ENCODE peak calls at places on chromosomes 1 and 21, in four cellular contexts. V, S, U and L are unnamed samples. For H3K27me3, H3K4me1 and H3K36me3, the result is how much of the 10 kb centered on the place peaks cover.

GRCh38 chr1:2233997-2234761 is 6.1 kb downstream of the SKI start:
- DNase-seq in U (no peak), V (no peak), S (peak), L (peak)

GRCh38 chr1:77126309-77126708 is 92.9 kb downstream of the PIGK start:
- DNase-seq in U (peak), V (peak), S (no peak), L (peak)

GRCh38 chr1:178693368-178693767 is 31.7 kb upstream of the RALGPS2 start:
- DNase-seq in S (no peak), V (no peak), U (peak), L (no peak)

GRCh38 chr1:32372149-32372756 is 9.9 kb downstream of the TSSK3 start:
- DNase-seq in V (no peak), S (no peak), U (no peak), L (peak)

GRCh38 chr1:117189726-117190125 is 21.0 kb downstream of the VTCN1 start:
- DNase-seq in V (no peak), S (no peak), U (no peak), L (no peak)

GRCh38 chr1:78078358-78078757 is 32.6 kb downstream of the GIPC2 start:
- DNase-seq in U (no peak), S (no peak), V (no peak), L (no peak)

GRCh38 chr21:46567348-46567747 is 37.5 kb downstream of the S100B start:
- DNase-seq in V (no peak), U (no peak), S (no peak), L (no peak)

GRCh38 chr1:203168991-203169390 is 6.6 kb downstream of the MYBPH start:
- DNase-seq in S (no peak), V (no peak), U (no peak), L (no peak)

DNA sequence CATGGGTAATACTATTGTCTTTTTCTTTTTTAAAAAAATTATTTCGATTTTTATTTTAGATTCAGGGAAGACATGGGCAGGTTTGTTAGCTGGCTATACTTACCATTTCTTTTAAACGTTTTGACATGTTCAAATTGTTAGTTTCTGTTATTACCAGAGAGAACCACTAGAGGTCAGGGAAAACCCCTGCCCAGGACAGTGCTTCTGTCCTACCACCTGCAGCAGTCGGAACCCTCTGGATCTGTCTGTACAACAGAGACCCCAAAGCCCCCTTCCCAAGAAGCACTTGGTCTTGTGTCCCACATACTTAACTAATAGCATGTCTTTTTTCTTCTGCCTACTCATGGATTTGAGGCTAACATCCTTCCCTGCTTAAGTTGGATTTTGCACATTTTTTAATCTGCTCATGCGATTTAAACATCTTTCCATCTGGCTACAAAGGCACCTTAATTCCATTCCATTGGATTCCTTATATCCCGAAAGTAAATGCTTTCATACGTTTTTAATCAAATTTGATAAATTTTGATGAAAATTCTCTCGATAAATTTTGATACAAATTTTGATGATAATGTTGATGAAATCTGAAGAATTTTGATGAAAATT is 10.0 kb upstream of the C1orf115 start:
- DNase-seq in U (peak), V (peak), S (no peak), L (peak)
- H3K27me3 ChIP-seq in U (under half), V (under half), S (under half), L (under half)

GRCh38 chr1:233057836-233058235 is 107.4 kb downstream of the NTPCR start:
- DNase-seq in V (no peak), U (no peak), S (no peak), L (no peak)
- H3K4me1 ChIP-seq in V (under half), U (under half), S (under half), L (under half)

GRCh38 chr1:111704776-111705175 is 34.4 kb downstream of the INKA2 start:
- DNase-seq in U (peak), V (peak), S (no peak), L (no peak)

GRCh38 chr1:111706921-111707320 is 32.3 kb downstream of the INKA2 start:
- DNase-seq in U (no peak), V (no peak), S (no peak), L (no peak)

GRCh38 chr1:111709986-111710385 is 29.2 kb downstream of the INKA2 start:
- DNase-seq in U (no peak), V (no peak), S (no peak), L (no peak)

GRCh38 chr1:111705841-111706240 is 33.4 kb downstream of the INKA2 start:
- DNase-seq in S (no peak), V (no peak), U (no peak), L (no peak)

GRCh38 chr1:111707906-111708305 is 31.3 kb downstream of the INKA2 start:
- DNase-seq in U (no peak), V (no peak), S (no peak), L (no peak)
- H3K36me3 ChIP-seq in U (under half), V (under half), S (under half), L (half or more)

DNA sequence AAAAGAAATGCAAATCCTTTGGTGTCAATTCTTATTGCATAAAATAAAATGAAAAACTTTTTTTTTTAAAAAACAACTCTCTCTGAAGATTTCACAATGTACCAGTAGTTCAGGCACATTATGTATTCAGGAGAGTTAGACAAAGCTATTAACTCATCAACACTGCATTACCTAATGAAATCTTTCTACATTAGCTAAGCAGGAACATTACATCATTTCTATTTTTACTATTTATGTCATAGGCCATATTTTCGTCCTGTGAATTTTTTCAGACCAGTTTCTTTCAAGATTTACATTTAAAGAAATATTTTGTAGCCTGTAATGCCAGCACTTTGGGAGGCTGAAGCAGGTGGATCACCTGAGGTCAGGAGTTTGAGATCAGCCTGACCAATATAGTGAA is 366.2 kb downstream of the USH2A start:
- DNase-seq in S (no peak), V (no peak), U (no peak), L (no peak)
- H3K27me3 ChIP-seq in S (under half), V (under half), U (under half), L (under half)

GRCh38 chr1:145949219-145949618 is 8.6 kb downstream of the LIX1L start:
- DNase-seq in U (no peak), V (no peak), S (no peak), L (no peak)
- H3K4me1 ChIP-seq in U (under half), V (under half), S (under half), L (under half)

GRCh38 chr1:30950053-30950452 is 41.5 kb upstream of the SDC3 start:
- DNase-seq in S (no peak), U (no peak), V (no peak), L (no peak)
- H3K36me3 ChIP-seq in S (under half), U (half or more), V (half or more), L (half or more)

GRCh38 chr1:22317920-22318243 is 133.8 kb upstream of the ZBTB40 start:
- DNase-seq in U (no peak), S (no peak), V (no peak), L (no peak)
- H3K27me3 ChIP-seq in U (under half), S (under half), V (under half), L (under half)

DNA sequence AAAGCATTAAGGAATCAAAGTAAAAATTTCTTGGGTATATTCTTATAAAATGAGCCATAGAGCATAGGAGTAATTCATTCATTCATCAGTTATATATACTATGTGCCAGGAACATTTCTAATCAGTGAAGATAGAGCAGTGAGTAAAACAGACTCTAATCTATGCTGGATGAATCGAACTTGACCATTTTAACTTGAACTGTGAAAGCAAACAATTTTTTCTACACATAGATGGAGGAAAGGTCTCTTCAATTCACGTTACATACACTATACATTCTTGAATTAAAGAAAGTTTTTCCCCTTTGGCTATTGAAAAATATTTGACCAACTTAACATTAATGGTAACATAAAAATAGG is 1.6 kb downstream of the MACO1 start:
- DNase-seq in V (no peak), S (no peak), U (no peak), L (no peak)
- H3K4me1 ChIP-seq in V (under half), S (under half), U (under half), L (under half)